ENCODE peak calls at places on chromosome 7, in ten cellular contexts. One of them, this sample, is unnamed.
A peak's percentile ranks its signal among the peaks of the same experiment; 100 is the strongest.

GRCh38 chr7:28371846-28372245 is 40.5 kb upstream of the CREB5 start:
- DNase-seq in stimulated activated CD4-positive, alpha-beta T cell treated with anti-CD3 and anti-CD28 coated beads, Interleukin-4, amount 100 ng/mL, for 4 hours: no peak
- DNase-seq in activated gamma-delta T cell treated with anti-CD3 and anti-CD28 coated beads, Interleukin-2, amount 50 U/mL, for 16 hours: no peak
- DNase-seq in NCI-H1105 treated with DMSO at 0.1 percent for 48 hours: no peak
- DNase-seq in non-pigmented ciliary epithelial cell: no peak
- DNase-seq in cardiac fibroblast: no peak
- DNase-seq in mesendoderm: no peak
- DNase-seq in aorta: no peak
- DNase-seq in breast epithelium: no peak
- DNase-seq in AG10803: no peak
- DNase-seq in this sample: no peak

GRCh38 chr7:6647541-6647940 is 10.4 kb downstream of the ZNF316 start:
- DNase-seq in NCI-H1105 treated with DMSO at 0.1 percent for 48 hours: no peak
- DNase-seq in non-pigmented ciliary epithelial cell: no peak
- DNase-seq in activated gamma-delta T cell treated with anti-CD3 and anti-CD28 coated beads, Interleukin-2, amount 50 U/mL, for 16 hours: no peak
- DNase-seq in cardiac fibroblast: no peak
- DNase-seq in stimulated activated CD4-positive, alpha-beta T cell treated with anti-CD3 and anti-CD28 coated beads, Interleukin-4, amount 100 ng/mL, for 4 hours: no peak
- DNase-seq in AG10803: no peak
- DNase-seq in breast epithelium: no peak
- DNase-seq in mesendoderm: no peak
- DNase-seq in aorta: no peak
- DNase-seq in this sample: no peak

GRCh38 chr7:132124575-132124974 is 451.7 kb downstream of the PLXNA4 start:
- DNase-seq in activated gamma-delta T cell treated with anti-CD3 and anti-CD28 coated beads, Interleukin-2, amount 50 U/mL, for 16 hours: no peak
- DNase-seq in mesendoderm: no peak
- DNase-seq in aorta: no peak
- DNase-seq in non-pigmented ciliary epithelial cell: no peak
- DNase-seq in NCI-H1105 treated with DMSO at 0.1 percent for 48 hours: no peak
- DNase-seq in AG10803: no peak
- DNase-seq in breast epithelium: no peak
- DNase-seq in cardiac fibroblast: no peak
- DNase-seq in stimulated activated CD4-positive, alpha-beta T cell treated with anti-CD3 and anti-CD28 coated beads, Interleukin-4, amount 100 ng/mL, for 4 hours: no peak
- DNase-seq in this sample: no peak

GRCh38 chr7:116802784-116803183 is 59.6 kb upstream of the CAPZA2 start:
- DNase-seq in mesendoderm: peak; percentile 66
- DNase-seq in aorta: no peak
- DNase-seq in NCI-H1105 treated with DMSO at 0.1 percent for 48 hours: peak; percentile 61
- DNase-seq in activated gamma-delta T cell treated with anti-CD3 and anti-CD28 coated beads, Interleukin-2, amount 50 U/mL, for 16 hours: no peak
- DNase-seq in cardiac fibroblast: peak; percentile 89
- DNase-seq in AG10803: peak; percentile 77
- DNase-seq in breast epithelium: no peak
- DNase-seq in stimulated activated CD4-positive, alpha-beta T cell treated with anti-CD3 and anti-CD28 coated beads, Interleukin-4, amount 100 ng/mL, for 4 hours: peak; percentile 11
- DNase-seq in non-pigmented ciliary epithelial cell: no peak
- DNase-seq in this sample: peak; percentile 30

GRCh38 chr7:17299477-17299991 is 1.1 kb downstream of the AHR start:
- DNase-seq in aorta: no peak
- DNase-seq in non-pigmented ciliary epithelial cell: no peak
- DNase-seq in AG10803: no peak
- DNase-seq in stimulated activated CD4-positive, alpha-beta T cell treated with anti-CD3 and anti-CD28 coated beads, Interleukin-4, amount 100 ng/mL, for 4 hours: peak; percentile 2
- DNase-seq in NCI-H1105 treated with DMSO at 0.1 percent for 48 hours: peak; percentile 66
- DNase-seq in breast epithelium: no peak
- DNase-seq in cardiac fibroblast: peak; percentile 50
- DNase-seq in mesendoderm: peak; percentile 26
- DNase-seq in activated gamma-delta T cell treated with anti-CD3 and anti-CD28 coated beads, Interleukin-2, amount 50 U/mL, for 16 hours: no peak
- DNase-seq in this sample: no peak

GRCh38 chr7:122682805-122683204 is 16.1 kb downstream of the RNF133 start:
- DNase-seq in non-pigmented ciliary epithelial cell: no peak
- DNase-seq in AG10803: no peak
- DNase-seq in activated gamma-delta T cell treated with anti-CD3 and anti-CD28 coated beads, Interleukin-2, amount 50 U/mL, for 16 hours: no peak
- DNase-seq in aorta: no peak
- DNase-seq in breast epithelium: no peak
- DNase-seq in NCI-H1105 treated with DMSO at 0.1 percent for 48 hours: no peak
- DNase-seq in mesendoderm: no peak
- DNase-seq in cardiac fibroblast: no peak
- DNase-seq in stimulated activated CD4-positive, alpha-beta T cell treated with anti-CD3 and anti-CD28 coated beads, Interleukin-4, amount 100 ng/mL, for 4 hours: no peak
- DNase-seq in this sample: no peak

GRCh38 chr7:20217193-20217948 is at the start of gene MACC1:
- DNase-seq in aorta: no peak
- DNase-seq in AG10803: no peak
- DNase-seq in breast epithelium: peak; percentile 69
- DNase-seq in NCI-H1105 treated with DMSO at 0.1 percent for 48 hours: peak; percentile 16
- DNase-seq in mesendoderm: peak; percentile 89
- DNase-seq in stimulated activated CD4-positive, alpha-beta T cell treated with anti-CD3 and anti-CD28 coated beads, Interleukin-4, amount 100 ng/mL, for 4 hours: no peak
- DNase-seq in activated gamma-delta T cell treated with anti-CD3 and anti-CD28 coated beads, Interleukin-2, amount 50 U/mL, for 16 hours: no peak
- DNase-seq in cardiac fibroblast: no peak
- DNase-seq in non-pigmented ciliary epithelial cell: no peak
- DNase-seq in this sample: no peak

GRCh38 chr7:148095066-148095465 is 495.5 kb upstream of the C7orf33 start:
- DNase-seq in activated gamma-delta T cell treated with anti-CD3 and anti-CD28 coated beads, Interleukin-2, amount 50 U/mL, for 16 hours: no peak
- DNase-seq in NCI-H1105 treated with DMSO at 0.1 percent for 48 hours: no peak
- DNase-seq in cardiac fibroblast: no peak
- DNase-seq in mesendoderm: no peak
- DNase-seq in AG10803: no peak
- DNase-seq in stimulated activated CD4-positive, alpha-beta T cell treated with anti-CD3 and anti-CD28 coated beads, Interleukin-4, amount 100 ng/mL, for 4 hours: no peak
- DNase-seq in breast epithelium: no peak
- DNase-seq in non-pigmented ciliary epithelial cell: no peak
- DNase-seq in aorta: no peak
- DNase-seq in this sample: no peak

GRCh38 chr7:132103718-132104117 is 472.6 kb downstream of the PLXNA4 start:
- DNase-seq in stimulated activated CD4-positive, alpha-beta T cell treated with anti-CD3 and anti-CD28 coated beads, Interleukin-4, amount 100 ng/mL, for 4 hours: no peak
- DNase-seq in cardiac fibroblast: no peak
- DNase-seq in NCI-H1105 treated with DMSO at 0.1 percent for 48 hours: no peak
- DNase-seq in non-pigmented ciliary epithelial cell: no peak
- DNase-seq in mesendoderm: no peak
- DNase-seq in breast epithelium: no peak
- DNase-seq in activated gamma-delta T cell treated with anti-CD3 and anti-CD28 coated beads, Interleukin-2, amount 50 U/mL, for 16 hours: no peak
- DNase-seq in AG10803: no peak
- DNase-seq in aorta: no peak
- DNase-seq in this sample: no peak

GRCh38 chr7:127968547-127968946 is 62.7 kb downstream of the LRRC4 start:
- DNase-seq in activated gamma-delta T cell treated with anti-CD3 and anti-CD28 coated beads, Interleukin-2, amount 50 U/mL, for 16 hours: no peak
- DNase-seq in breast epithelium: no peak
- DNase-seq in AG10803: no peak
- DNase-seq in stimulated activated CD4-positive, alpha-beta T cell treated with anti-CD3 and anti-CD28 coated beads, Interleukin-4, amount 100 ng/mL, for 4 hours: no peak
- DNase-seq in non-pigmented ciliary epithelial cell: no peak
- DNase-seq in mesendoderm: no peak
- DNase-seq in NCI-H1105 treated with DMSO at 0.1 percent for 48 hours: no peak
- DNase-seq in cardiac fibroblast: no peak
- DNase-seq in aorta: no peak
- DNase-seq in this sample: no peak

GRCh38 chr7:106018566-106019338 is 55.7 kb downstream of the CDHR3 start:
- DNase-seq in stimulated activated CD4-positive, alpha-beta T cell treated with anti-CD3 and anti-CD28 coated beads, Interleukin-4, amount 100 ng/mL, for 4 hours: no peak
- DNase-seq in cardiac fibroblast: no peak
- DNase-seq in AG10803: peak; percentile 46
- DNase-seq in activated gamma-delta T cell treated with anti-CD3 and anti-CD28 coated beads, Interleukin-2, amount 50 U/mL, for 16 hours: no peak
- DNase-seq in mesendoderm: no peak
- DNase-seq in NCI-H1105 treated with DMSO at 0.1 percent for 48 hours: peak; percentile 62
- DNase-seq in breast epithelium: no peak
- DNase-seq in non-pigmented ciliary epithelial cell: no peak
- DNase-seq in aorta: no peak
- DNase-seq in this sample: no peak

GRCh38 chr7:69817096-69817495 is 218.8 kb downstream of the AUTS2 start:
- DNase-seq in breast epithelium: no peak
- DNase-seq in stimulated activated CD4-positive, alpha-beta T cell treated with anti-CD3 and anti-CD28 coated beads, Interleukin-4, amount 100 ng/mL, for 4 hours: no peak
- DNase-seq in activated gamma-delta T cell treated with anti-CD3 and anti-CD28 coated beads, Interleukin-2, amount 50 U/mL, for 16 hours: no peak
- DNase-seq in NCI-H1105 treated with DMSO at 0.1 percent for 48 hours: no peak
- DNase-seq in mesendoderm: no peak
- DNase-seq in cardiac fibroblast: peak; percentile 10
- DNase-seq in AG10803: peak; percentile 91
- DNase-seq in non-pigmented ciliary epithelial cell: peak; percentile 37
- DNase-seq in aorta: no peak
- DNase-seq in this sample: no peak

GRCh38 chr7:151817981-151818673 is 58.8 kb downstream of the PRKAG2 start:
- DNase-seq in stimulated activated CD4-positive, alpha-beta T cell treated with anti-CD3 and anti-CD28 coated beads, Interleukin-4, amount 100 ng/mL, for 4 hours: no peak
- DNase-seq in aorta: peak; percentile 43
- DNase-seq in breast epithelium: no peak
- DNase-seq in AG10803: no peak
- DNase-seq in NCI-H1105 treated with DMSO at 0.1 percent for 48 hours: no peak
- DNase-seq in activated gamma-delta T cell treated with anti-CD3 and anti-CD28 coated beads, Interleukin-2, amount 50 U/mL, for 16 hours: no peak
- DNase-seq in mesendoderm: no peak
- DNase-seq in non-pigmented ciliary epithelial cell: no peak
- DNase-seq in cardiac fibroblast: no peak
- DNase-seq in this sample: no peak

GRCh38 chr7:142811154-142811737 is 40.5 kb downstream of the PRSS2 start:
- DNase-seq in NCI-H1105 treated with DMSO at 0.1 percent for 48 hours: peak; percentile 77
- DNase-seq in activated gamma-delta T cell treated with anti-CD3 and anti-CD28 coated beads, Interleukin-2, amount 50 U/mL, for 16 hours: no peak
- DNase-seq in mesendoderm: peak; percentile 90
- DNase-seq in stimulated activated CD4-positive, alpha-beta T cell treated with anti-CD3 and anti-CD28 coated beads, Interleukin-4, amount 100 ng/mL, for 4 hours: no peak
- DNase-seq in aorta: no peak
- DNase-seq in non-pigmented ciliary epithelial cell: no peak
- DNase-seq in breast epithelium: no peak
- DNase-seq in cardiac fibroblast: peak; percentile 72
- DNase-seq in AG10803: peak; percentile 48
- DNase-seq in this sample: no peak

GRCh38 chr7:28180364-28181147 is at the start of gene JAZF1:
- DNase-seq in AG10803: peak; percentile 54
- DNase-seq in mesendoderm: peak; percentile 84
- DNase-seq in aorta: peak; percentile 90
- DNase-seq in stimulated activated CD4-positive, alpha-beta T cell treated with anti-CD3 and anti-CD28 coated beads, Interleukin-4, amount 100 ng/mL, for 4 hours: peak; percentile 55
- DNase-seq in cardiac fibroblast: peak; percentile 39
- DNase-seq in non-pigmented ciliary epithelial cell: no peak
- DNase-seq in breast epithelium: peak; percentile 55
- DNase-seq in NCI-H1105 treated with DMSO at 0.1 percent for 48 hours: peak; percentile 85
- DNase-seq in activated gamma-delta T cell treated with anti-CD3 and anti-CD28 coated beads, Interleukin-2, amount 50 U/mL, for 16 hours: peak; percentile 54
- DNase-seq in this sample: peak; percentile 67

GRCh38 chr7:50119815-50120637 is 27.0 kb upstream of the ZPBP start:
- DNase-seq in stimulated activated CD4-positive, alpha-beta T cell treated with anti-CD3 and anti-CD28 coated beads, Interleukin-4, amount 100 ng/mL, for 4 hours: peak; percentile 29
- DNase-seq in breast epithelium: no peak
- DNase-seq in activated gamma-delta T cell treated with anti-CD3 and anti-CD28 coated beads, Interleukin-2, amount 50 U/mL, for 16 hours: no peak
- DNase-seq in cardiac fibroblast: no peak
- DNase-seq in AG10803: no peak
- DNase-seq in non-pigmented ciliary epithelial cell: no peak
- DNase-seq in mesendoderm: peak; percentile 64
- DNase-seq in NCI-H1105 treated with DMSO at 0.1 percent for 48 hours: no peak
- DNase-seq in aorta: no peak
- DNase-seq in this sample: no peak

GRCh38 chr7:108561047-108561619 is 8.4 kb downstream of the THAP5 start:
- DNase-seq in aorta: no peak
- DNase-seq in mesendoderm: no peak
- DNase-seq in stimulated activated CD4-positive, alpha-beta T cell treated with anti-CD3 and anti-CD28 coated beads, Interleukin-4, amount 100 ng/mL, for 4 hours: no peak
- DNase-seq in activated gamma-delta T cell treated with anti-CD3 and anti-CD28 coated beads, Interleukin-2, amount 50 U/mL, for 16 hours: no peak
- DNase-seq in non-pigmented ciliary epithelial cell: no peak
- DNase-seq in AG10803: peak; percentile 33
- DNase-seq in NCI-H1105 treated with DMSO at 0.1 percent for 48 hours: no peak
- DNase-seq in breast epithelium: no peak
- DNase-seq in cardiac fibroblast: peak; percentile 28
- DNase-seq in this sample: no peak

GRCh38 chr7:158362912-158363905 is 224.4 kb downstream of the PTPRN2 start:
- DNase-seq in aorta: peak; percentile 68
- DNase-seq in breast epithelium: peak; percentile 49
- DNase-seq in activated gamma-delta T cell treated with anti-CD3 and anti-CD28 coated beads, Interleukin-2, amount 50 U/mL, for 16 hours: no peak
- DNase-seq in cardiac fibroblast: no peak
- DNase-seq in non-pigmented ciliary epithelial cell: no peak
- DNase-seq in mesendoderm: peak; percentile 51
- DNase-seq in stimulated activated CD4-positive, alpha-beta T cell treated with anti-CD3 and anti-CD28 coated beads, Interleukin-4, amount 100 ng/mL, for 4 hours: no peak
- DNase-seq in NCI-H1105 treated with DMSO at 0.1 percent for 48 hours: no peak
- DNase-seq in AG10803: no peak
- DNase-seq in this sample: no peak

GRCh38 chr7:66183700-66184099 is 21.4 kb upstream of the TPST1 start:
- DNase-seq in non-pigmented ciliary epithelial cell: peak; percentile 88
- DNase-seq in AG10803: peak; percentile 87
- DNase-seq in NCI-H1105 treated with DMSO at 0.1 percent for 48 hours: no peak
- DNase-seq in activated gamma-delta T cell treated with anti-CD3 and anti-CD28 coated beads, Interleukin-2, amount 50 U/mL, for 16 hours: no peak
- DNase-seq in cardiac fibroblast: peak; percentile 85
- DNase-seq in aorta: no peak
- DNase-seq in stimulated activated CD4-positive, alpha-beta T cell treated with anti-CD3 and anti-CD28 coated beads, Interleukin-4, amount 100 ng/mL, for 4 hours: no peak
- DNase-seq in breast epithelium: no peak
- DNase-seq in mesendoderm: peak; percentile 49
- DNase-seq in this sample: peak; percentile 34

GRCh38 chr7:6271694-6272371 is 591 bp downstream of the CYTH3 start:
- DNase-seq in cardiac fibroblast: no peak
- DNase-seq in breast epithelium: no peak
- DNase-seq in aorta: peak; percentile 78
- DNase-seq in NCI-H1105 treated with DMSO at 0.1 percent for 48 hours: peak; percentile 20
- DNase-seq in AG10803: no peak
- DNase-seq in non-pigmented ciliary epithelial cell: no peak
- DNase-seq in stimulated activated CD4-positive, alpha-beta T cell treated with anti-CD3 and anti-CD28 coated beads, Interleukin-4, amount 100 ng/mL, for 4 hours: no peak
- DNase-seq in activated gamma-delta T cell treated with anti-CD3 and anti-CD28 coated beads, Interleukin-2, amount 50 U/mL, for 16 hours: no peak
- DNase-seq in mesendoderm: no peak
- DNase-seq in this sample: peak; percentile 45

GRCh38 chr7:87021285-87021684 is 38.2 kb downstream of the ELAPOR2 start:
- DNase-seq in aorta: no peak
- DNase-seq in activated gamma-delta T cell treated with anti-CD3 and anti-CD28 coated beads, Interleukin-2, amount 50 U/mL, for 16 hours: no peak
- DNase-seq in mesendoderm: no peak
- DNase-seq in stimulated activated CD4-positive, alpha-beta T cell treated with anti-CD3 and anti-CD28 coated beads, Interleukin-4, amount 100 ng/mL, for 4 hours: no peak
- DNase-seq in cardiac fibroblast: no peak
- DNase-seq in non-pigmented ciliary epithelial cell: no peak
- DNase-seq in breast epithelium: no peak
- DNase-seq in NCI-H1105 treated with DMSO at 0.1 percent for 48 hours: no peak
- DNase-seq in AG10803: no peak
- DNase-seq in this sample: no peak